ENCODE peak calls at places on chromosomes 2 and 18, in four cellular contexts. D is GM12878, C is K562, P is H1. Q is an unnamed sample.

GRCh38 chr2:122132292-122132691 is 376.8 kb downstream of the TSN start:
- DNase-seq in D (no peak), C (no peak), P (no peak), Q (no peak)

GRCh38 chr2:107062599-107063196 is 176.7 kb upstream of the ST6GAL2 start:
- DNase-seq in D (no peak), C (no peak), P (no peak), Q (peak)

GRCh38 chr2:54558976-54559410 is 102.9 kb downstream of the SPTBN1 start:
- DNase-seq in D (no peak), C (peak), P (no peak), Q (no peak)

GRCh38 chr2:149860276-149860921 is 272.8 kb upstream of the MMADHC start:
- DNase-seq in D (no peak), C (no peak), P (no peak), Q (peak)

GRCh38 chr2:24466871-24467870 is 23.9 kb upstream of the NCOA1 start:
- DNase-seq in D (no peak), C (no peak), P (no peak), Q (no peak)

GRCh38 chr18:35497006-35497333 is 790 bp downstream of the INO80C start:
- DNase-seq in D (no peak), C (no peak), P (no peak), Q (no peak)

GRCh38 chr2:33268246-33268831 is 208.1 kb upstream of the RASGRP3 start:
- DNase-seq in D (no peak), C (no peak), P (no peak), Q (no peak)

GRCh38 chr2:147006724-147007123 is 838.1 kb upstream of the ACVR2A start:
- DNase-seq in D (no peak), C (no peak), P (no peak), Q (no peak)

GRCh38 chr2:235859651-235860050 is 308.5 kb downstream of the GBX2 start:
- DNase-seq in D (no peak), C (no peak), P (no peak), Q (no peak)

GRCh38 chr18:54964741-54965140 is 5.5 kb upstream of the CCDC68 start:
- DNase-seq in D (no peak), C (no peak), P (no peak), Q (no peak)

GRCh38 chr18:36501100-36501499 is 203.6 kb downstream of the FHOD3 start:
- DNase-seq in D (no peak), C (no peak), P (no peak), Q (no peak)

GRCh38 chr2:48531141-48531648 is 1.2 kb downstream of the STON1 start:
- DNase-seq in D (no peak), C (no peak), P (no peak), Q (peak)

GRCh38 chr2:183242937-183243336 is 118.7 kb downstream of the NUP35 start:
- DNase-seq in D (no peak), C (no peak), P (no peak), Q (no peak)

GRCh38 chr2:96864343-96865091 is 5.4 kb downstream of the SEMA4C start:
- DNase-seq in D (no peak), C (no peak), P (no peak), Q (no peak)

GRCh38 chr2:46294185-46294836 is 2.9 kb upstream of the EPAS1 start:
- DNase-seq in D (no peak), C (peak), P (peak), Q (no peak)

GRCh38 chr2:48345176-48345575 is 184.8 kb upstream of the STON1 start:
- DNase-seq in D (no peak), C (no peak), P (no peak), Q (peak)

GRCh38 chr18:61554117-61554776 is 221.0 kb downstream of the CDH20 start:
- DNase-seq in D (no peak), C (no peak), P (no peak), Q (no peak)

GRCh38 chr2:8452979-8453903 is 228.6 kb upstream of the ID2 start:
- DNase-seq in D (no peak), C (peak), P (no peak), Q (peak)

GRCh38 chr2:178298785-178299212 is 104.5 kb downstream of the OSBPL6 start:
- DNase-seq in D (no peak), C (no peak), P (no peak), Q (no peak)

GRCh38 chr2:88913280-88913679 is 221.8 kb downstream of the RPIA start:
- DNase-seq in D (no peak), C (no peak), P (no peak), Q (no peak)

GRCh38 chr2:15619510-15619909 is 27.8 kb downstream of the DDX1 start:
- DNase-seq in D (no peak), C (no peak), P (no peak), Q (no peak)

GRCh38 chr2:64404002-64404731 is 49.8 kb upstream of the LGALSL start:
- DNase-seq in D (no peak), C (no peak), P (peak), Q (peak)

GRCh38 chr2:137944714-137945113 is 19.6 kb upstream of the HNMT start:
- DNase-seq in D (no peak), C (no peak), P (no peak), Q (no peak)

GRCh38 chr18:8706981-8707940 is 1.9 kb downstream of the MTCL1 start:
- DNase-seq in D (no peak), C (no peak), P (peak), Q (no peak)
- TF ChIP-seq CREB1 in D (no peak), C (no peak), P (no peak), Q (no peak)

GRCh38 chr2:12008425-12009061 is 262.1 kb downstream of the LPIN1 start:
- DNase-seq in D (peak), C (no peak), P (no peak), Q (no peak)
- TF ChIP-seq ZNF274 in D (no peak), C (no peak), P (no peak), Q (no peak)

GRCh38 chr2:120709608-120710041 is 26.0 kb upstream of the GLI2 start:
- DNase-seq in D (no peak), C (no peak), P (no peak), Q (no peak)
- TF ChIP-seq CREB1 in D (no peak), C (no peak), P (peak), Q (no peak)

GRCh38 chr2:163856941-163857340 is 121.1 kb upstream of the FIGN start:
- DNase-seq in D (no peak), C (no peak), P (no peak), Q (no peak)
- TF ChIP-seq ZNF274 in D (no peak), C (no peak), P (no peak), Q (no peak)

DNA sequence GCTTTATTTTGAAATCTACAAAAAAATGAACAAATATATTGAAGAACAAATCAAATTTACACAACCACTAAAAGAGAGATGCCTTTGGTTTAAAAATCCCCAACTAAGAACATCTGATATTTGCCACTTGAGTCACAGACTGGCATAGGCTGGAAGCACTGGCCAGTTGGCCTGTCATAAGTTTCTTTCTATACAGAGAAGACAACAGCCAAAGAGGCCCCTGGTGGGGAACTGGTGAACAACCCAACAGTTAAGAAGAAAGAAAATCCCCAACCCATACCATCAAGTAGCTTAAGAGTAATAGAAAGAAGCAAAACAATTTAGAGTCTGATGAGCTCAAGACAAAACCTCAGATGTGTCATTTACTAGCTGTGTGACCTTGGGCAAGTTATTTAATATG is 45.5 kb downstream of the OSR1 start:
- DNase-seq in D (no peak), C (no peak), P (no peak), Q (peak)
- TF ChIP-seq CREB1 in D (no peak), C (no peak), P (no peak), Q (no peak)

Q was measured in HepG2.